ENCODE peak calls at places on chromosomes 4 and X, in nine cellular contexts. One of them, this sample, is unnamed.

GRCh38 chr4:68304731-68305130 is 45.2 kb downstream of the YTHDC1 start:
- DNase-seq in pancreas: no peak
- DNase-seq in fibroblast of lung: no peak
- DNase-seq in H9: no peak
- DNase-seq in transverse colon: no peak
- DNase-seq in foreskin keratinocyte: no peak
- DNase-seq in endothelial cell: no peak
- DNase-seq in coronary artery: no peak
- DNase-seq in natural killer cell: no peak
- DNase-seq in this sample: no peak

GRCh38 chr4:150178161-150178560 is 99.9 kb downstream of the DCLK2 start:
- DNase-seq in H9: no peak
- DNase-seq in coronary artery: no peak
- DNase-seq in fibroblast of lung: peak; percentile 90
- DNase-seq in transverse colon: no peak
- DNase-seq in pancreas: no peak
- DNase-seq in foreskin keratinocyte: peak; percentile 15
- DNase-seq in natural killer cell: no peak
- DNase-seq in endothelial cell: no peak
- DNase-seq in this sample: no peak

GRCh38 chrX:65971151-65971550 is 68.7 kb downstream of the VSIG4 start:
- DNase-seq in foreskin keratinocyte: no peak
- DNase-seq in endothelial cell: no peak
- DNase-seq in H9: peak; percentile 31
- DNase-seq in coronary artery: no peak
- DNase-seq in transverse colon: no peak
- DNase-seq in pancreas: no peak
- DNase-seq in natural killer cell: no peak
- DNase-seq in fibroblast of lung: no peak
- DNase-seq in this sample: no peak

GRCh38 chrX:51759055-51759454 is 15.8 kb downstream of the GSPT2 start:
- DNase-seq in fibroblast of lung: no peak
- DNase-seq in natural killer cell: no peak
- DNase-seq in H9: no peak
- DNase-seq in coronary artery: no peak
- DNase-seq in pancreas: no peak
- DNase-seq in foreskin keratinocyte: no peak
- DNase-seq in transverse colon: no peak
- DNase-seq in endothelial cell: no peak
- DNase-seq in this sample: no peak

GRCh38 chrX:68834371-68835103 is 5.7 kb downstream of the EFNB1 start:
- DNase-seq in fibroblast of lung: no peak
- DNase-seq in H9: peak; percentile 4
- DNase-seq in transverse colon: no peak
- DNase-seq in pancreas: no peak
- DNase-seq in coronary artery: peak; percentile 71
- DNase-seq in endothelial cell: no peak
- DNase-seq in foreskin keratinocyte: no peak
- DNase-seq in natural killer cell: no peak
- DNase-seq in this sample: no peak

GRCh38 chr4:165016971-165017370 is 14.8 kb upstream of the TRIM60 start:
- DNase-seq in pancreas: no peak
- DNase-seq in fibroblast of lung: no peak
- DNase-seq in foreskin keratinocyte: no peak
- DNase-seq in transverse colon: no peak
- DNase-seq in natural killer cell: no peak
- DNase-seq in H9: peak; percentile 80
- DNase-seq in endothelial cell: peak; percentile 25
- DNase-seq in coronary artery: no peak
- DNase-seq in this sample: no peak

GRCh38 chr4:171817026-171817425 is 3.8 kb downstream of the GALNTL6 start:
- DNase-seq in natural killer cell: no peak
- DNase-seq in transverse colon: no peak
- DNase-seq in pancreas: no peak
- DNase-seq in foreskin keratinocyte: no peak
- DNase-seq in fibroblast of lung: no peak
- DNase-seq in H9: no peak
- DNase-seq in endothelial cell: no peak
- DNase-seq in coronary artery: no peak
- DNase-seq in this sample: no peak

GRCh38 chr4:57190651-57191481 is 80.7 kb upstream of the IGFBP7 start:
- DNase-seq in foreskin keratinocyte: peak; percentile 13
- DNase-seq in H9: peak; percentile 84
- DNase-seq in pancreas: no peak
- DNase-seq in coronary artery: no peak
- DNase-seq in transverse colon: peak; percentile 27
- DNase-seq in natural killer cell: no peak
- DNase-seq in endothelial cell: peak; percentile 68
- DNase-seq in fibroblast of lung: peak; percentile 35
- DNase-seq in this sample: no peak

GRCh38 chr4:31701256-31701655 is 981.1 kb downstream of the PCDH7 start:
- DNase-seq in natural killer cell: no peak
- DNase-seq in endothelial cell: no peak
- DNase-seq in coronary artery: no peak
- DNase-seq in H9: no peak
- DNase-seq in transverse colon: no peak
- DNase-seq in pancreas: peak; percentile 27
- DNase-seq in foreskin keratinocyte: no peak
- DNase-seq in fibroblast of lung: no peak
- DNase-seq in this sample: no peak

GRCh38 chr4:107519057-107519456 is 201.0 kb downstream of the PAPSS1 start:
- DNase-seq in fibroblast of lung: peak; percentile 24
- DNase-seq in natural killer cell: no peak
- DNase-seq in transverse colon: peak; percentile 15
- DNase-seq in pancreas: no peak
- DNase-seq in coronary artery: no peak
- DNase-seq in H9: no peak
- DNase-seq in endothelial cell: peak; percentile 33
- DNase-seq in foreskin keratinocyte: peak; percentile 26
- DNase-seq in this sample: no peak
- TF ChIP-seq CTCF in fibroblast of lung: peak; percentile 48
- TF ChIP-seq CTCF in natural killer cell: no peak
- TF ChIP-seq CTCF in transverse colon: peak; percentile 44
- TF ChIP-seq CTCF in pancreas: no peak
- TF ChIP-seq CTCF in coronary artery: no peak
- TF ChIP-seq CTCF in H9: peak; percentile 73
- TF ChIP-seq CTCF in endothelial cell: no peak
- TF ChIP-seq CTCF in foreskin keratinocyte: peak; percentile 69
- TF ChIP-seq CTCF in this sample: peak; percentile 11

DNA sequence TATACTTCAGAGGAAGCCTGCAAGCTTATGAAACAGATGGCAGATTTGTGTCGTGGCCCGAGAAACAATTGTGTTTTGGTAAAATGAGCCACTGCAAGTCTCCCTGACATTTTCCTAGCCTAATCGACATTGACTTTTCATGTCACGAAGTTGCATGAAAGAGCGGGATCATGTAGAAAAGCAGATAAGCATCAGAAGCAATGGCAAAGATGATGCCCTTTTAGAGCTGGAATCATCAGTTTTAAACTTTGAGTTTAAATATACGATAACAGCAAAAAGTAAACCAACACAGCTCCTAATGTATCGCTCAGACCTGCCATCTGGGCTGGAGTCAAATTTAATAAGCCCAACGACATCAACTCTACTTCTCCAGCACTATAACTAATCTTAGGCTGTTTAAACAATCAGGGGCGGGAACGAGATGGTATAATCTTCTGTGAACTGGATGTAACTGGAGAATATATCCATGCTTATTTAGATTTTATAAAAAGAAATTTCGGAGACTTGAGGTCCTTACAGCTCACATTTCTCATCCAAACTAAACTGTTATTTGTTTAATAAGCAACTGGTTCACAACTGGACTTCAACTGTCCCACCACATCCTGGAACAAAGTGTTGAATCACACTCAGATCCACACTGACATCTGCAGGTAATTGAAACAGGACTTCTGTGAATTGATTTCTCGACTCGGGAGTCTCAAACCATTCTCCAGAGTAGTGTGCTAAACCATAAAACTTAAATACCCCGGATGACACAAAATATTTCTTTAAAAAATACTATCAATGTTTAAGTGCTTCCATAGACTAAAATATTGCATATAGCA is 95.1 kb upstream of the PLAC1 start:
- DNase-seq in pancreas: no peak
- DNase-seq in transverse colon: no peak
- DNase-seq in coronary artery: no peak
- DNase-seq in endothelial cell: no peak
- DNase-seq in foreskin keratinocyte: peak; percentile 11
- DNase-seq in natural killer cell: no peak
- DNase-seq in fibroblast of lung: peak; percentile 36
- DNase-seq in H9: no peak
- DNase-seq in this sample: no peak
- TF ChIP-seq CTCF in pancreas: no peak
- TF ChIP-seq CTCF in transverse colon: no peak
- TF ChIP-seq CTCF in coronary artery: no peak
- TF ChIP-seq CTCF in endothelial cell: no peak
- TF ChIP-seq CTCF in foreskin keratinocyte: peak; percentile 53
- TF ChIP-seq CTCF in natural killer cell: no peak
- TF ChIP-seq CTCF in fibroblast of lung: no peak
- TF ChIP-seq CTCF in H9: peak; percentile 15
- TF ChIP-seq CTCF in this sample: no peak

DNA sequence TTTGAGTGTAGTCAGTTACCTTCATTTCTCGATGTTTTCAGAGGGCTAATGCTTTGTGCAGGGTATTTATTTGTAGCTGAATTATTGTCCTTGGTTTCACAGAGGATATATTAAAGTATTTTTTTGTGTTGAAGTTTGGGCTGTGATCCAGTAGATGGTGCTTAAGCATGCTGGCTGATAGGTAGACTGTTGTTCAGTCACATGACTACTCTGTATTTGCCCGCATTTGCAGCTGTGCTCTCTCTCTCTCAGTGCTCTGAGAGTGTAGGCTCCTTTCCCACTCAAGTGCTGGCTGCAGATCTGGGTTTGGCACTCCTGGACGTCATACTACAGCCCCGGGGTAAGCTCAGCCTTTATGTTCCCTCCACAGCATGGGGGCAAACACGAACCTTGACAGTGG is 21.7 kb downstream of the RAB40AL start:
- DNase-seq in fibroblast of lung: peak; percentile 13
- DNase-seq in coronary artery: no peak
- DNase-seq in natural killer cell: no peak
- DNase-seq in transverse colon: no peak
- DNase-seq in foreskin keratinocyte: no peak
- DNase-seq in H9: no peak
- DNase-seq in pancreas: no peak
- DNase-seq in endothelial cell: no peak
- DNase-seq in this sample: no peak
- TF ChIP-seq CTCF in fibroblast of lung: no peak
- TF ChIP-seq CTCF in coronary artery: no peak
- TF ChIP-seq CTCF in natural killer cell: no peak
- TF ChIP-seq CTCF in transverse colon: no peak
- TF ChIP-seq CTCF in foreskin keratinocyte: peak; percentile 33
- TF ChIP-seq CTCF in H9: no peak
- TF ChIP-seq CTCF in pancreas: no peak
- TF ChIP-seq CTCF in endothelial cell: no peak
- TF ChIP-seq CTCF in this sample: no peak

GRCh38 chr4:162503868-162504267 is 340.1 kb upstream of the FSTL5 start:
- DNase-seq in endothelial cell: no peak
- DNase-seq in coronary artery: no peak
- DNase-seq in transverse colon: no peak
- DNase-seq in H9: no peak
- DNase-seq in foreskin keratinocyte: no peak
- DNase-seq in fibroblast of lung: no peak
- DNase-seq in natural killer cell: no peak
- DNase-seq in pancreas: no peak
- DNase-seq in this sample: no peak

GRCh38 chr4:162502109-162502508 is 338.3 kb upstream of the FSTL5 start:
- DNase-seq in natural killer cell: no peak
- DNase-seq in H9: no peak
- DNase-seq in endothelial cell: no peak
- DNase-seq in pancreas: no peak
- DNase-seq in transverse colon: no peak
- DNase-seq in coronary artery: no peak
- DNase-seq in fibroblast of lung: no peak
- DNase-seq in foreskin keratinocyte: no peak
- DNase-seq in this sample: no peak

GRCh38 chr4:162498168-162498567 is 334.4 kb upstream of the FSTL5 start:
- DNase-seq in fibroblast of lung: no peak
- DNase-seq in H9: no peak
- DNase-seq in natural killer cell: no peak
- DNase-seq in pancreas: no peak
- DNase-seq in foreskin keratinocyte: no peak
- DNase-seq in coronary artery: no peak
- DNase-seq in endothelial cell: no peak
- DNase-seq in transverse colon: no peak
- DNase-seq in this sample: no peak

GRCh38 chr4:162497564-162498167 is 333.9 kb upstream of the FSTL5 start:
- DNase-seq in transverse colon: no peak
- DNase-seq in foreskin keratinocyte: peak; percentile 22
- DNase-seq in natural killer cell: no peak
- DNase-seq in fibroblast of lung: peak; percentile 29
- DNase-seq in endothelial cell: peak; percentile 7
- DNase-seq in coronary artery: no peak
- DNase-seq in H9: no peak
- DNase-seq in pancreas: no peak
- DNase-seq in this sample: no peak

DNA sequence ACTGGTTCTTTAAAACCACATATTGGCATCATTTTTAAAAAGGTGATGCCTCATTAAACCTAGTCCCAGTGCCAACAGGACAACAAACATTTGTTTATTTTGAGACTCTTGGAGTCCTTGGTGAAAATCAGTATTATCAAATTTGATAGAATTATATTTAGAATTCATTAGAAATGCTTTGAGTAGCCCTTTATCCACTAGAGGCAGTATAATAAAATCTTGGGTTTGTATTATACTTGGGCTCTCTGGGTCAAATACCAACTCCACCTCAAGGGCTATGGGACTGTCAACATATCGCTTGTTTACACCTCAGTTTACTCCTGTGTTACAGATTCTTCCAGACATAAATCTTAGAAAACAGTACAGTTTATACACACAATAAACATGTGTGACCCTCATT is 335.7 kb upstream of the FSTL5 start:
- DNase-seq in coronary artery: no peak
- DNase-seq in H9: no peak
- DNase-seq in transverse colon: no peak
- DNase-seq in endothelial cell: no peak
- DNase-seq in pancreas: no peak
- DNase-seq in foreskin keratinocyte: no peak
- DNase-seq in natural killer cell: no peak
- DNase-seq in fibroblast of lung: no peak
- DNase-seq in this sample: no peak
- TF ChIP-seq CTCF in coronary artery: no peak
- TF ChIP-seq CTCF in H9: peak; percentile 57
- TF ChIP-seq CTCF in transverse colon: peak; percentile 13
- TF ChIP-seq CTCF in endothelial cell: peak; percentile 44
- TF ChIP-seq CTCF in pancreas: no peak
- TF ChIP-seq CTCF in foreskin keratinocyte: peak; percentile 53
- TF ChIP-seq CTCF in natural killer cell: no peak
- TF ChIP-seq CTCF in fibroblast of lung: peak; percentile 11
- TF ChIP-seq CTCF in this sample: peak; percentile 11